ENCODE peak calls at places on chromosomes 3 and 15, in five cellular contexts. L is IMR-90, A is thyroid gland, X is GM12891, M is testis. F is an unnamed sample.

GRCh38 chr3:110318108-110318507 is 753.5 kb upstream of the NECTIN3 start:
- DNase-seq in L (peak; percentile 43), X (no peak), A (no peak), M (no peak), F (no peak)

GRCh38 chr3:124558898-124559649 is 171.2 kb upstream of the UMPS start:
- DNase-seq in L (peak; percentile 96), X (no peak), A (peak; percentile 95), M (peak; percentile 88), F (peak; percentile 14)

GRCh38 chr3:133408961-133409360 is 9.1 kb downstream of the BFSP2 start:
- DNase-seq in X (no peak), A (no peak), M (no peak), L (peak; percentile 64), F (no peak)

GRCh38 chr3:42514876-42515275 is 12.4 kb downstream of the VIPR1 start:
- DNase-seq in X (no peak), A (no peak), L (no peak), M (no peak), F (no peak)

GRCh38 chr3:183845090-183845489 is 19.7 kb upstream of the MAP6D1 start:
- DNase-seq in X (no peak), A (no peak), L (no peak), M (no peak), F (no peak)

GRCh38 chr15:74958908-74959642 is 2.5 kb upstream of the RPP25 start:
- DNase-seq in X (no peak), L (no peak), M (peak; percentile 19), A (no peak), F (no peak)

GRCh38 chr3:152474585-152474984 is 205.9 kb downstream of the MBNL1 start:
- DNase-seq in L (peak; percentile 84), X (no peak), M (peak; percentile 37), A (no peak), F (peak; percentile 53)

GRCh38 chr3:125437631-125438435 is 62.7 kb upstream of the ZNF148 start:
- DNase-seq in A (peak; percentile 61), M (peak; percentile 74), L (peak; percentile 39), X (no peak), F (peak; percentile 79)

GRCh38 chr3:108153451-108153981 is 62.7 kb upstream of the CD47 start:
- DNase-seq in L (peak; percentile 75), M (peak; percentile 66), A (no peak), X (no peak), F (peak; percentile 77)

GRCh38 chr15:35674873-35675781 is 129.2 kb upstream of the DPH6 start:
- DNase-seq in A (peak; percentile 17), L (peak; percentile 77), M (no peak), X (no peak), F (peak; percentile 67)

GRCh38 chr3:109773006-109773405 is 435.7 kb upstream of the DPPA4 start:
- DNase-seq in A (no peak), M (no peak), L (peak; percentile 5), X (no peak), F (no peak)

GRCh38 chr3:161915283-161915682 is 418.7 kb downstream of the OTOL1 start:
- DNase-seq in L (no peak), M (peak; percentile 18), A (no peak), X (no peak), F (no peak)

GRCh38 chr3:31096661-31097060 is 202.2 kb upstream of the GADL1 start:
- DNase-seq in A (no peak), X (no peak), M (no peak), L (no peak), F (no peak)

GRCh38 chr3:12662593-12663310 is 1.2 kb downstream of the RAF1 start:
- DNase-seq in A (peak; percentile 46), X (no peak), M (peak; percentile 53), L (peak; percentile 55), F (peak; percentile 71)

GRCh38 chr3:37907906-37908305 is 46.2 kb downstream of the CTDSPL start:
- DNase-seq in X (peak; percentile 16), A (no peak), L (no peak), M (no peak), F (no peak)

GRCh38 chr3:25982756-25983155 is 192.9 kb downstream of the OXSM start:
- DNase-seq in X (no peak), A (no peak), L (no peak), M (no peak), F (no peak)

GRCh38 chr3:42043116-42043796 is 47.9 kb upstream of the TRAK1 start:
- DNase-seq in A (peak; percentile 76), M (no peak), X (no peak), L (peak; percentile 49), F (no peak)

GRCh38 chr15:84023636-84024035 is 211.9 kb upstream of the GOLGA6L4 start:
- DNase-seq in M (peak; percentile 60), X (no peak), L (peak; percentile 45), A (peak; percentile 3), F (peak; percentile 57)

GRCh38 chr3:84974347-84974746 is 15.6 kb downstream of the CADM2 start:
- DNase-seq in A (no peak), X (no peak), L (no peak), M (no peak), F (no peak)

GRCh38 chr3:9809615-9810356 is at the start of gene TTLL3:
- DNase-seq in A (peak; percentile 78), L (peak; percentile 36), X (peak; percentile 62), M (peak; percentile 83), F (peak; percentile 66)

GRCh38 chr3:143158549-143158988 is 39.0 kb downstream of the CHST2 start:
- DNase-seq in A (no peak), L (peak; percentile 59), M (no peak), X (no peak), F (no peak)

GRCh38 chr15:82177291-82178010 is 85.1 kb downstream of the EFL1 start:
- DNase-seq in X (no peak), M (no peak), L (peak; percentile 62), A (no peak), F (no peak)

GRCh38 chr3:134029734-134030381 is at the start of gene SLCO2A1:
- DNase-seq in L (peak; percentile 11), A (peak; percentile 95), X (peak; percentile 32), M (peak; percentile 23), F (no peak)

GRCh38 chr3:129417354-129417753 is 11.1 kb downstream of the EFCAB12 start:
- DNase-seq in M (no peak), A (no peak), X (no peak), L (peak; percentile 74), F (no peak)

GRCh38 chr3:106215047-106215446 is 346.2 kb upstream of the CBLB start:
- DNase-seq in A (no peak), M (no peak), X (no peak), L (peak; percentile 63), F (no peak)

GRCh38 chr3:52769786-52770445 is 824 bp downstream of the NEK4 start:
- DNase-seq in M (peak; percentile 17), A (no peak), L (no peak), X (no peak), F (peak; percentile 34)

GRCh38 chr3:174438501-174439156 is 420.5 kb upstream of the NAALADL2 start:
- DNase-seq in M (no peak), X (no peak), L (no peak), A (no peak), F (no peak)

GRCh38 chr3:106206165-106206564 is 337.4 kb upstream of the CBLB start:
- DNase-seq in A (no peak), M (no peak), L (peak; percentile 36), X (peak; percentile 4), F (no peak)

GRCh38 chr15:57278439-57278838 is 97.9 kb upstream of the CGNL1 start:
- DNase-seq in M (no peak), L (no peak), X (no peak), A (no peak), F (no peak)

GRCh38 chr15:57272770-57273357 is 103.4 kb upstream of the CGNL1 start:
- DNase-seq in X (no peak), L (no peak), M (no peak), A (no peak), F (no peak)

GRCh38 chr15:57273366-57273765 is 102.9 kb upstream of the CGNL1 start:
- DNase-seq in X (no peak), A (no peak), L (no peak), M (no peak), F (no peak)
- TF ChIP-seq POLR2A in X (no peak), A (no peak), L (no peak), M (no peak), F (no peak)

DNA sequence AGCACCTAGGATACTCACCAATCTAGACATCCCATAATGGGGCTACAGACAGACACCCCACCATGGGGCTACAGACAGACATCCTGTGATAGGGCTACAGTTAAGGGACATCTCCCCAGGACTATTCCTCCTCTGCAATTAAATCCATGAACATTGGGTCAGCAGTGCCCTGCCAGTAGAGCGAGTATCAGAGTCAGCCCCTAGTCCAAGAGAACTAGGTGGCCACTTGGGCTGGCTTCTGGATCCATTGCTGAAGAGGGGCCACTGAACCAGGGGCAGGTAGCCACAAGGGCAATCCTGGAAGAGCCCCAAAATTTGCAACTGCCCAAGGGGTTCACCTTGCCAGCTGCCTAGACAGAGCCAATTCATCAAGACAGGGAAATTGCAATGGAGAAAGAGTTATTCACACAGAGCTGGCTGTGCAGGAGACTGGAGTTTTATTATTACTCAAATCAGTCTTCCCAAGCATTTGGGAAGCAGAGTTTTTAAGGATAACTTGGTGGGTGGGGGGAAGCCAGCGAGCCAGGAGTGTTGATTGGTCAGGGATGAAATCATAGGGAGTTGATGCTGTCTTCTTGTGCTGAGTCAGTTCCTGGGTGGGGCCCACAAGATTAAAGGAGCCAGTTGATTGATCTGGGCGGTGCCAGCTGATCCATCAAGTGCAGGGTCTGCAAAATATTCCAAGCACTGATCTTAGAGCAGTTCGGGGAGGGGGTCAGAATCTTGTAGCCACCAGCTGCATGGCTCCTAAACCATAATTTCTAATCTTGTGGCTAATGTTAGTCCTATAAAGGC is 170.2 kb upstream of the SMAD3 start:
- DNase-seq in A (no peak), L (no peak), X (no peak), M (peak; percentile 3), F (no peak)
- TF ChIP-seq POLR2A in A (no peak), L (no peak), X (no peak), M (no peak), F (no peak)

DNA sequence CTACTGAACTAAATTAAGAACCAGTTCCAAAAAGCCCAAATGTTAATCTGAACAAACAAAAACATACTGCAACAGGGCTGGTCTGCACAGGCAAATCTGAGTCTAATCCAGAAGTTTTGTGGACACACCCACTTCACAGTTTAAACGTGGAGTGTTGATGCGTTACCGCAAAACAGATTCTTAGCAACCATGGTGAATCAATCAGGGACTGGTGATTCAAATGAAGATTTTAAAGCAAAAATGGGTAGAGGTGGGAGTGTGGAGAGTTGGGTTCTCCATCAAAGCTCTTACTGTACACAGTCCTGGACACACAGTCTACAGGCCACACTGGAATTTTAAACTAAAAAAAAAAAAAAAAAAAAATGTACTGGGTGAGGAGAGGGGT is 5.2 kb downstream of the ANXA2 start:
- DNase-seq in M (no peak), A (no peak), L (peak; percentile 78), X (no peak), F (peak; percentile 9)
- TF ChIP-seq POLR2A in M (no peak), A (no peak), L (no peak), X (no peak), F (no peak)

DNA sequence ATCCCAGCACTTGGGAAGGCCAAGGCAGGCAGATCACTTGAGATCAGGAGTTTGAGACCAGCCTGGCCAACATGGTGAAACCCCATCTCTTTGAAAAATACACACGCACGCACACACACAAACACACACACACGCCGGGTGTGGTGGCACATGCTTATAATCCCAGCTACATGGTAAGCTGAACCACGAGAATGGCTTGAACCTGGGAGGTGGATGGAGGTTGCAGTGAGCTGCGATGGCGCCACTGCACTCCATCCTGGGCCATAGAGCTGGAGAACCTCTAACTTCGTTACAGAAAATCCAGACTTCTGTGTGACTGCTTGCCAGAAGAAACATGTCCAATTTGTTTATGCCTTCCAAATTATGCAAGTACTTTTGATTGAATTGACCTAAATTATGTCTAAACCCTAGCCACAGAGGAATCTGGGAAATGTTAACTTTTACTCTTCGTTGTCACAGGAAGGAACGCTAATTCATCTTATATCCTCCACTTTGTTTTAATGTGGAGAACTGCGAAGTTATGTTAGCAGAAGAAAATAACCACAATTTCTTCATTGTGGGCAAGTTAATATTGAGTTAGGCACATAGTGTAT is 21.7 kb downstream of the TRIM59 start:
- DNase-seq in X (no peak), M (no peak), L (no peak), A (no peak), F (no peak)
- TF ChIP-seq POLR2A in X (no peak), M (no peak), L (no peak), A (no peak), F (no peak)

F was measured in erythroblast.